ENCODE peak calls at places on chromosome 4, in six cellular contexts. One of them, this sample, is unnamed.

GRCh38 chr4:113170818-113171468 is 121.5 kb downstream of the ANK2 start:
- DNase-seq in trophoblast cell: no peak
- DNase-seq in neuronal stem cell: no peak
- DNase-seq in H9: no peak
- DNase-seq in mesenchymal stem cell: no peak
- DNase-seq in H1: no peak
- DNase-seq in this sample: no peak

GRCh38 chr4:107018336-107018735 is 17.8 kb downstream of the DKK2 start:
- DNase-seq in trophoblast cell: peak
- DNase-seq in neuronal stem cell: no peak
- DNase-seq in H9: no peak
- DNase-seq in mesenchymal stem cell: no peak
- DNase-seq in H1: no peak
- DNase-seq in this sample: no peak

GRCh38 chr4:113070755-113071154 is 21.3 kb downstream of the ANK2 start:
- DNase-seq in trophoblast cell: no peak
- DNase-seq in neuronal stem cell: no peak
- DNase-seq in H9: no peak
- DNase-seq in mesenchymal stem cell: no peak
- DNase-seq in H1: no peak
- DNase-seq in this sample: no peak

GRCh38 chr4:122293374-122294365 is 85.1 kb upstream of the ADAD1 start:
- DNase-seq in trophoblast cell: no peak
- DNase-seq in neuronal stem cell: no peak
- DNase-seq in H9: peak
- DNase-seq in mesenchymal stem cell: no peak
- DNase-seq in H1: no peak
- DNase-seq in this sample: no peak

GRCh38 chr4:17722361-17722710 is 59.1 kb downstream of the FAM184B start:
- DNase-seq in trophoblast cell: no peak
- DNase-seq in neuronal stem cell: no peak
- DNase-seq in H9: no peak
- DNase-seq in mesenchymal stem cell: no peak
- DNase-seq in H1: peak
- DNase-seq in this sample: no peak

GRCh38 chr4:28269426-28269825 is 1408.8 kb downstream of the STIM2 start:
- DNase-seq in trophoblast cell: no peak
- DNase-seq in neuronal stem cell: no peak
- DNase-seq in H9: no peak
- DNase-seq in mesenchymal stem cell: no peak
- DNase-seq in H1: no peak
- DNase-seq in this sample: no peak

GRCh38 chr4:68865178-68865638 is 49.4 kb downstream of the UGT2B10 start:
- DNase-seq in trophoblast cell: no peak
- DNase-seq in neuronal stem cell: no peak
- DNase-seq in H9: no peak
- DNase-seq in mesenchymal stem cell: no peak
- DNase-seq in H1: no peak
- DNase-seq in this sample: no peak

GRCh38 chr4:8192748-8193738 is 6.0 kb upstream of the SH3TC1 start:
- DNase-seq in trophoblast cell: no peak
- DNase-seq in neuronal stem cell: no peak
- DNase-seq in H9: no peak
- DNase-seq in mesenchymal stem cell: peak
- DNase-seq in H1: no peak
- DNase-seq in this sample: peak

GRCh38 chr4:7806080-7806630 is 133.5 kb downstream of the AFAP1 start:
- DNase-seq in trophoblast cell: peak
- DNase-seq in neuronal stem cell: no peak
- DNase-seq in H9: peak
- DNase-seq in mesenchymal stem cell: peak
- DNase-seq in H1: no peak
- DNase-seq in this sample: peak

GRCh38 chr4:3872834-3873313 is 106.7 kb downstream of the ADRA2C start:
- DNase-seq in trophoblast cell: no peak
- DNase-seq in neuronal stem cell: no peak
- DNase-seq in H9: peak
- DNase-seq in mesenchymal stem cell: no peak
- DNase-seq in H1: no peak
- DNase-seq in this sample: no peak

GRCh38 chr4:150826302-150826701 is 188.8 kb downstream of the LRBA start:
- DNase-seq in trophoblast cell: no peak
- DNase-seq in neuronal stem cell: no peak
- DNase-seq in H9: no peak
- DNase-seq in mesenchymal stem cell: no peak
- DNase-seq in H1: no peak
- DNase-seq in this sample: no peak

GRCh38 chr4:37540486-37540885 is 145.7 kb downstream of the RELL1 start:
- DNase-seq in trophoblast cell: no peak
- DNase-seq in neuronal stem cell: peak
- DNase-seq in H9: no peak
- DNase-seq in mesenchymal stem cell: no peak
- DNase-seq in H1: no peak
- DNase-seq in this sample: no peak

GRCh38 chr4:7515390-7515902 is 80.7 kb upstream of the PSAPL1 start:
- DNase-seq in trophoblast cell: no peak
- DNase-seq in neuronal stem cell: no peak
- DNase-seq in H9: no peak
- DNase-seq in mesenchymal stem cell: peak
- DNase-seq in H1: no peak
- DNase-seq in this sample: no peak

GRCh38 chr4:127642169-127642568 is 9.4 kb downstream of the INTU start:
- DNase-seq in trophoblast cell: no peak
- DNase-seq in neuronal stem cell: no peak
- DNase-seq in H9: no peak
- DNase-seq in mesenchymal stem cell: no peak
- DNase-seq in H1: no peak
- DNase-seq in this sample: peak

GRCh38 chr4:8840006-8840793 is 31.4 kb downstream of the HMX1 start:
- DNase-seq in trophoblast cell: no peak
- DNase-seq in neuronal stem cell: no peak
- DNase-seq in H9: peak
- DNase-seq in mesenchymal stem cell: no peak
- DNase-seq in H1: peak
- DNase-seq in this sample: no peak

GRCh38 chr4:101415962-101416361 is 68.6 kb upstream of the PPP3CA start:
- DNase-seq in trophoblast cell: no peak
- DNase-seq in neuronal stem cell: no peak
- DNase-seq in H9: no peak
- DNase-seq in mesenchymal stem cell: no peak
- DNase-seq in H1: no peak
- DNase-seq in this sample: no peak

GRCh38 chr4:181281451-181281850 is 961.8 kb upstream of the TENM3 start:
- DNase-seq in trophoblast cell: no peak
- DNase-seq in neuronal stem cell: no peak
- DNase-seq in H9: no peak
- DNase-seq in mesenchymal stem cell: no peak
- DNase-seq in H1: no peak
- DNase-seq in this sample: no peak

GRCh38 chr4:93646225-93646930 is 182.2 kb upstream of the ATOH1 start:
- DNase-seq in trophoblast cell: no peak
- DNase-seq in neuronal stem cell: no peak
- DNase-seq in H9: no peak
- DNase-seq in mesenchymal stem cell: no peak
- DNase-seq in H1: no peak
- DNase-seq in this sample: peak

GRCh38 chr4:115723621-115724020 is 610.2 kb upstream of the NDST4 start:
- DNase-seq in trophoblast cell: no peak
- DNase-seq in neuronal stem cell: no peak
- DNase-seq in H9: no peak
- DNase-seq in mesenchymal stem cell: no peak
- DNase-seq in H1: no peak
- DNase-seq in this sample: no peak

DNA sequence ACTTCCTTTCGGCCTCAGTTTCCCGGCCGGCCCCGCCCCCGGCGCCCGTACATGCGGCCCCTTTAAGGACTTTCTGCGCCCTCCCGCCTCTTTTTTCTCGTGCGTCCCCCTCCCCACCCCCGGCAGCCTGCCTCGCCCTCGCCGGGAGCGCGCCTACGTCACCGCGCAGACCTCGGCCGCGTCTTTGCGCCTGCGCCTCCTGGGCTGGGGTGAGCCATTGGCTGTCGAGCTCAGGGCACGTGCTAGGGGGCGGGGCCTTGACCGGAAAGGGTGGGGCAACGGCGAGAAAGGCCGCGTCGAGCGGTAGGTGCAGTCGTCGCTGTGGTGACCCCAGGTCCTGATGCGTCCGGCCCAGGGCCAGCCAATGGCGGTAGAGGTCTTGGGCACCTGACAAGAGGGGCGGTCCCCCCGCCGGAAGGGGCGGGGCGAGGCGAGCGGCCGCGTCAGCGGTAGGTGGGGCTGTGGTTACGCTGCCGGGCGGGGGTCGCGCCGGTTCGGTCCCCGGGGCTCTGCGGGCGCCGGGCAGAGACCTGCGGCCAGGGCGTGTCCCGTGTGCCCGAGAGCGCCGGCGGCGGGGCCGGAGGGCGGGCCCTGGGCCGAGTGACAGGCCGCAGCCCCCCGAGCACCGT is at the start of gene UVSSA:
- DNase-seq in trophoblast cell: peak
- DNase-seq in neuronal stem cell: peak
- DNase-seq in H9: peak
- DNase-seq in mesenchymal stem cell: peak
- DNase-seq in H1: peak
- DNase-seq in this sample: peak
- H2AK5ac ChIP-seq in trophoblast cell: peak
- H2AK5ac ChIP-seq in neuronal stem cell: peak
- H2AK5ac ChIP-seq in H9: no peak
- H2AK5ac ChIP-seq in mesenchymal stem cell: peak
- H2AK5ac ChIP-seq in H1: no peak
- H2AK5ac ChIP-seq in this sample: peak

DNA sequence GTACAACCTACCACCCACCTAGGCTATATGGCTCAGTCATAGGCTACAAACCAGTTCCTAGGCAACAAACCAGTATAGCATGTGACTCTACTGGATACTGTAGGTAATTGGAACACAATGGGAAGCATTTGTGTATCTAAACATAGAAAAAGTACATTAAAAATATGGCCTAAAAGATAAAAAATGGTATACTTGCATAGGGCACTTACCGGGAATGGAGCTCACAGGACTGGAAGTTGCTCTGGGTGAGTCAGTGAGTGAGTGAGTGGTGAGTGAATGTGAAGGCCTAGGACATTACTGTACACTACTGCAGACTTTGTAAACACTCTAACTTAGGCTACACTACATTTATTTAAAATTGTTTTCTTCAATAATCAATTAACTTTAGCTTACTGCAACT is 139.2 kb upstream of the RBPJ start:
- DNase-seq in trophoblast cell: no peak
- DNase-seq in neuronal stem cell: no peak
- DNase-seq in H9: no peak
- DNase-seq in mesenchymal stem cell: no peak
- DNase-seq in H1: no peak
- DNase-seq in this sample: peak
- H4K91ac ChIP-seq in trophoblast cell: no peak
- H4K91ac ChIP-seq in neuronal stem cell: no peak
- H4K91ac ChIP-seq in H9: no peak
- H4K91ac ChIP-seq in mesenchymal stem cell: no peak
- H4K91ac ChIP-seq in H1: no peak
- H4K91ac ChIP-seq in this sample: peak

GRCh38 chr4:15147709-15148651 is 145.7 kb downstream of the CPEB2 start:
- DNase-seq in trophoblast cell: no peak
- DNase-seq in neuronal stem cell: no peak
- DNase-seq in H9: no peak
- DNase-seq in mesenchymal stem cell: no peak
- DNase-seq in H1: no peak
- DNase-seq in this sample: no peak

GRCh38 chr4:15149234-15149841 is 147.1 kb downstream of the CPEB2 start:
- DNase-seq in trophoblast cell: no peak
- DNase-seq in neuronal stem cell: no peak
- DNase-seq in H9: no peak
- DNase-seq in mesenchymal stem cell: no peak
- DNase-seq in H1: no peak
- DNase-seq in this sample: peak

GRCh38 chr4:15150636-15151432 is 148.6 kb downstream of the CPEB2 start:
- DNase-seq in trophoblast cell: no peak
- DNase-seq in neuronal stem cell: no peak
- DNase-seq in H9: no peak
- DNase-seq in mesenchymal stem cell: no peak
- DNase-seq in H1: no peak
- DNase-seq in this sample: no peak

GRCh38 chr4:15153662-15154061 is 151.4 kb downstream of the CPEB2 start:
- DNase-seq in trophoblast cell: no peak
- DNase-seq in neuronal stem cell: no peak
- DNase-seq in H9: no peak
- DNase-seq in mesenchymal stem cell: no peak
- DNase-seq in H1: no peak
- DNase-seq in this sample: peak

DNA sequence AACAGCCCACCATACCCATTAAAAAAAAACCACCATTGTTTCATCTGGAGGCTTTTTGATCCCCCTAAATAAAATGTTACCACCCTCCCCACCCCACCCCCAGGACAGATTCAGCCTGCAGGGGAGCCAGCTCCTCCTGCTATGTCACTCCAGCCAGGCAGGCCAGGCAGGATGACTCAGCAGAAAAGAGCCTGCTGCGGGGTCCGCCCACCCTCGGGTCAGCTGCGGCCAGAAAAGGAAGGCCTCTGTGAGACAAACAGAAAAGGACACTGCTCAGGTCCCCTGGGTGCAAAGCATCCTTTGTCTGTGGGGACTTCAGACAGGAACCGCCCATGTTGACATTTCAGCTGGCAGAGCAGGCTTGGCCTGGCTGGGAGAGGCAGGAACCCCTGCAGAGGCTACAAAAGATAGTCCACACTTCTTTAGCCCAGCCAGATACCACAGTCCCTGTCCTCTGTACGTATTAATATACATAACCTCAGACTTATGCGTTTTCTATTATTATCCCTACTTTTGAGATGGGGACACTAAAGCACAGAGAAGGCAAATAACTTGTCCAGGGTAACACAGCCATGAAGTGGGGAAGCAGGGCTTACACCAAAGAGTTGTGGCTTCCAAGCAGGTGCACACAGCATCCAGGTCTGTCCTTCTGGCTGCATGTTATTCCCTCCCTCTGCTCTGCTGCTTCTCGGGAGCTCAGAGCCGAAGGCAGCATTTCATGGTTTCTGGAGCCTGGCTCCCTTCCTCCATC is 147.7 kb downstream of the CPEB2 start:
- DNase-seq in trophoblast cell: no peak
- DNase-seq in neuronal stem cell: peak
- DNase-seq in H9: peak
- DNase-seq in mesenchymal stem cell: peak
- DNase-seq in H1: peak
- DNase-seq in this sample: peak
- H2AK5ac ChIP-seq in trophoblast cell: peak
- H2AK5ac ChIP-seq in neuronal stem cell: no peak
- H2AK5ac ChIP-seq in H9: no peak
- H2AK5ac ChIP-seq in mesenchymal stem cell: peak
- H2AK5ac ChIP-seq in H1: peak
- H2AK5ac ChIP-seq in this sample: peak

DNA sequence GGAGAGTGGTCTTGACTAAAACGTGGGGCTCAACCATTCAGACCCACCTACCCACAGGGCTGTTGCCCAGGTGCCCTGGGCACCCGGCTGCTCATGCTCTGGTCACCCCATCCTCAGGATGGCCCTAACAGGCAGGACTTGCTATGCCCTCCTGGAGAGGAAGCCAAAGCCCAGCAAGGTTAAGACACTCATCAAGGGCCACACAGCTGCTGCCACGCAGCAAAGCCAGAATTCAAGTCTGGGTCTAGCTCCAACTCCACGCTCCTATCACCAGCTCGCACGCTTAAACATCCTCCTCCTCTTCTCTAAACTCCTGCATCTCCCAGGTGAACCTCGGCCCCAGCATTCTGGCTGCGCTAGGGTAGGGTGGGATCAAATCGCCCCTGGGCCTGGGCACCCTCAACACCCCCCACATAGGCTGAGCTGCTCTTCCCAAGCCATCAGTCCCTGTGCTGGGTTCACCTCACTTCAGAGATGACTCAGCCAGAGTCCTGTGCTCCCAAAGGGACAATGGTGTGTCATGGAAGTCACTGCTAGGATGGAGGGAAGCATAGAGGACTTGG is 54.1 kb downstream of the PPP2R2C start:
- DNase-seq in trophoblast cell: no peak
- DNase-seq in neuronal stem cell: no peak
- DNase-seq in H9: no peak
- DNase-seq in mesenchymal stem cell: no peak
- DNase-seq in H1: no peak
- DNase-seq in this sample: no peak
- H4K91ac ChIP-seq in trophoblast cell: no peak
- H4K91ac ChIP-seq in neuronal stem cell: no peak
- H4K91ac ChIP-seq in H9: no peak
- H4K91ac ChIP-seq in mesenchymal stem cell: no peak
- H4K91ac ChIP-seq in H1: no peak
- H4K91ac ChIP-seq in this sample: no peak

This sample was measured in IMR-90.